ENCODE peak calls at places on chromosomes 7 and 10, in nine cellular contexts. G is BJ, C is K562, L is heart right ventricle, F is IMR-90, O is psoas muscle, E is prostate gland, J is foreskin fibroblast, M is gastrocnemius medialis. Q is an unnamed sample.

GRCh38 chr7:2231992-2232765 is 566 bp downstream of the MAD1L1 start:
- DNase-seq in G (no peak), C (peak), L (no peak), F (no peak), O (no peak), E (no peak), J (no peak), M (no peak), Q (no peak)

GRCh38 chr10:48881937-48882336 is 57.7 kb downstream of the LRRC18 start:
- DNase-seq in G (no peak), C (no peak), L (no peak), F (no peak), O (no peak), E (no peak), J (no peak), M (no peak), Q (no peak)

GRCh38 chr7:116210345-116211005 is at the start of gene TES:
- DNase-seq in G (no peak), C (peak), L (peak), F (peak), O (peak), E (peak), J (no peak), M (no peak), Q (peak)

GRCh38 chr10:77405771-77406241 is 231.8 kb downstream of the KCNMA1 start:
- DNase-seq in G (no peak), C (peak), L (peak), F (peak), O (peak), E (peak), J (peak), M (peak), Q (peak)

GRCh38 chr10:99621454-99622246 is 1.4 kb upstream of the SLC25A28 start:
- DNase-seq in G (no peak), C (no peak), L (no peak), F (no peak), O (no peak), E (no peak), J (no peak), M (no peak), Q (no peak)

GRCh38 chr7:27677912-27678612 is 15.4 kb upstream of the HIBADH start:
- DNase-seq in G (peak), C (peak), L (no peak), F (peak), O (no peak), E (no peak), J (peak), M (no peak), Q (peak)

GRCh38 chr7:2114052-2114451 is 118.7 kb downstream of the MAD1L1 start:
- DNase-seq in G (no peak), C (no peak), L (no peak), F (peak), O (no peak), E (no peak), J (peak), M (no peak), Q (peak)

GRCh38 chr7:114481995-114482394 is 67.4 kb downstream of the FOXP2 start:
- DNase-seq in G (no peak), C (no peak), L (no peak), F (peak), O (no peak), E (no peak), J (peak), M (no peak), Q (peak)

GRCh38 chr10:60359066-60359465 is 30.6 kb downstream of the ANK3 start:
- DNase-seq in G (no peak), C (no peak), L (no peak), F (no peak), O (no peak), E (no peak), J (no peak), M (no peak), Q (no peak)

GRCh38 chr10:21402606-21403083 is 122.8 kb downstream of the SKIDA1 start:
- DNase-seq in G (peak), C (no peak), L (peak), F (peak), O (no peak), E (no peak), J (peak), M (no peak), Q (peak)

GRCh38 chr10:131848296-131848695 is 52.5 kb upstream of the PPP2R2D start:
- DNase-seq in G (no peak), C (no peak), L (no peak), F (no peak), O (no peak), E (no peak), J (no peak), M (no peak), Q (no peak)

GRCh38 chr10:35331894-35332640 is 4.2 kb upstream of the CCNY start:
- DNase-seq in G (peak), C (no peak), L (no peak), F (peak), O (no peak), E (no peak), J (peak), M (peak), Q (peak)

GRCh38 chr10:35643151-35643975 is 1.3 kb upstream of the FZD8 start:
- DNase-seq in G (no peak), C (peak), L (peak), F (peak), O (peak), E (peak), J (peak), M (peak), Q (peak)

GRCh38 chr7:80181411-80181810 is 46.8 kb downstream of the GNAI1 start:
- DNase-seq in G (no peak), C (no peak), L (no peak), F (no peak), O (no peak), E (no peak), J (no peak), M (no peak), Q (no peak)

GRCh38 chr10:125159932-125160855 is at the start of gene CTBP2:
- DNase-seq in G (no peak), C (peak), L (peak), F (no peak), O (peak), E (peak), J (peak), M (peak), Q (peak)

GRCh38 chr7:20835111-20835750 is 48.5 kb upstream of the SP8 start:
- DNase-seq in G (no peak), C (peak), L (no peak), F (no peak), O (no peak), E (no peak), J (no peak), M (no peak), Q (no peak)

GRCh38 chr7:1466524-1467271 is 7.4 kb upstream of the MICALL2 start:
- DNase-seq in G (peak), C (peak), L (peak), F (peak), O (peak), E (peak), J (peak), M (no peak), Q (peak)

GRCh38 chr10:74988787-74989574 is 122.5 kb upstream of the SAMD8 start:
- DNase-seq in G (no peak), C (no peak), L (no peak), F (no peak), O (no peak), E (no peak), J (no peak), M (no peak), Q (no peak)

GRCh38 chr7:22610871-22611757 is 111.1 kb upstream of the STEAP1B start:
- DNase-seq in G (peak), C (no peak), L (no peak), F (peak), O (no peak), E (no peak), J (no peak), M (no peak), Q (no peak)

GRCh38 chr7:158443014-158443687 is 144.5 kb downstream of the PTPRN2 start:
- DNase-seq in G (no peak), C (no peak), L (no peak), F (no peak), O (no peak), E (no peak), J (no peak), M (no peak), Q (no peak)

GRCh38 chr10:86733260-86733671 is 23.2 kb upstream of the BMPR1A start:
- DNase-seq in G (no peak), C (no peak), L (peak), F (peak), O (no peak), E (no peak), J (no peak), M (no peak), Q (peak)

GRCh38 chr7:31443457-31443856 is 70.4 kb upstream of the ITPRID1 start:
- DNase-seq in G (no peak), C (peak), L (no peak), F (peak), O (no peak), E (no peak), J (no peak), M (no peak), Q (peak)

GRCh38 chr10:31000867-31001266 is 30.8 kb downstream of the ZNF438 start:
- DNase-seq in G (no peak), C (no peak), L (no peak), F (no peak), O (no peak), E (no peak), J (no peak), M (no peak), Q (peak)

GRCh38 chr7:43142703-43143102 is 30.3 kb downstream of the HECW1 start:
- DNase-seq in G (no peak), C (no peak), L (no peak), F (no peak), O (no peak), E (no peak), J (no peak), M (no peak), Q (no peak)

GRCh38 chr7:156969972-156970420 is 20.5 kb downstream of the NOM1 start:
- DNase-seq in G (no peak), C (no peak), L (no peak), F (peak), O (no peak), E (peak), J (no peak), M (no peak), Q (peak)

GRCh38 chr7:99141756-99142726 is 1.9 kb downstream of the SMURF1 start:
- DNase-seq in G (no peak), C (peak), L (peak), F (peak), O (peak), E (peak), J (peak), M (peak), Q (peak)

DNA sequence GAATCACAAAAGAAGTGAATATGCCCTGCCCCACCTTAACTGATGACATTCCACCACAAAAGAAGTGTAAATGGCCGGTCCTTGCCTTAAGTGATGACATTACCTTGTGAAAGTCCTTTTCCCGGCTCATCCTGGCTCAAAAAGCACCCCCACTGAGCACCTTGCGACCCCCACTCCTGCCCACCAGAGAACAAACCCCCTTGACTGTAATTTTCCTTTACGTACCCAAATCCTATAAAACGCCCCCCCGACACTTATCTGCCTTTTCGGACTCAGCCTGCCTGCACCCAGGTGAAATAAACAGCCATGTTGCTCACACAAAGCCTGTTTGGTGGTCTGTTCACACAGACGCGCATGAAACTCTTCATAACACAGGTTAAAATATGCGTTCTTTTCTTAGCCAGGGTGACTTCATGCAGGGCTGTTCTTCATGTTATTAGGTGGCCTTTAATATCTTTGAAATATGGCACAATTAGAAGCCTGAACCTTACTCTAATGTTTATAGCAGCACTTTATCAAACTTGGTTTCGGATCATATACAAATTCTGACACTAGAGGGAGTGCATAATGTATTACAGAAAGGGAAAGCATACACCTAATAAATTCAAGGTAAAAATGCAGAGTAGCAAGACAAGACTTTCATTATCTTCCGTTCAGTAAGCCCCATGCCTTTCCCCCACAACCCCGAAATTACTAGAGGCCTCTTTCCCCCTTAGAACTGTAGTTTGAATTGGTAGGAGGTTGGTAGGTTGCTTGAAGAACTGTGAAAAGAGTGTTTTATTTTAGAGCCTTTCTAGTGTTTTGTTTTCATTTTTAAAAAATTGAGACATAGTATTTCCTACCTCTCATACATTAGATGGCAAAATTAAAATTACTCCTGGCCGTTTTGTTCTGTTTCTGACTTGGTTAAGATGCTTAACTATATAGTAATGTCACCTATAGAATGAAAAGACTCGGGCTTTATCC is 117.9 kb downstream of the NPY start:
- DNase-seq in G (no peak), C (peak), L (no peak), F (peak), O (no peak), E (no peak), J (peak), M (no peak), Q (peak)
- H3K4me3 ChIP-seq in G (peak), C (no peak), L (no peak), F (peak), O (peak), E (no peak), J (peak), M (no peak), Q (no peak)

GRCh38 chr10:80453392-80453714 is 757 bp upstream of the TSPAN14 start:
- DNase-seq in G (no peak), C (no peak), L (no peak), F (no peak), O (no peak), E (no peak), J (no peak), M (no peak), Q (no peak)
- TF ChIP-seq CTCF in G (no peak), C (peak), L (no peak), F (no peak), O (no peak), E (no peak), J (no peak), M (no peak), Q (no peak)

DNA sequence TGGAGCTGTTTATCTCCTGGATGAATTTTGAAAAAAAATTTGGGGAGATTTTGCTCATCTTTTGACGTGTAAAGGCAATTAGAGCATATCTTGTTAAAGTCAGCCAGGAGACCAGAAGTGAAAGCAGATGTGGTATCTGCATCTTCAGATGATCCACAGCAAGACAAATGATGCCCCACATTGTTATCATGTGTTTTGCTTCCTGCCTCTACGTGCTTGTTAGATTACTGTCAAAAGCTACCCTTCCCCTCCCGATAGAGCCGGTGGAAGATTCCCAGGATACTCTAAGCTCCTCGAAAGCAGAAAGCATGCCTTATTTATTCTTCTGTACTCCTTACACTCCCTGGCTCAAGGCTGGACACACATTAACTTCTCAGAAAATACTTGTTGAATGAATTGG is 12.9 kb downstream of the COL17A1 start:
- DNase-seq in G (no peak), C (no peak), L (no peak), F (peak), O (no peak), E (no peak), J (no peak), M (no peak), Q (no peak)
- H3K4me3 ChIP-seq in G (no peak), C (no peak), L (no peak), F (no peak), O (no peak), E (no peak), J (no peak), M (no peak), Q (no peak)

DNA sequence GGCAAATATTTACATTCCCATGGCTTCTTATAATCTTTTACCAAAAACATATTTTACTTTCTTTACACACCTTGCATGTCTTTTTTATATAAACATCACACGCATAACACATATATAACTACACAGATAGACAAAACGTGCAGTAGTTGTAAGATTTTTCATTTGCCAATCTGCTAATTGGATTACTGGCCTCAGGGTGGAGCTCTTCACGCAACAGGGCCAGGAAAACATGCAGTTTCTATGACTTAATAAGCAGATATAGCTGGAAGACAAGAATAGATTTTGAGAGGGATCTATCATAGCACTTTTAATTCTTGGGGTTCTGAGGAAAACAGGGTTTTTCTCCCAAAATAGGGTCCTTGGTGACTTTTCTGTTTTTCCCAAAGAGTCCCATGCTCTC is 12.7 kb downstream of the ACADSB start:
- DNase-seq in G (no peak), C (no peak), L (no peak), F (no peak), O (no peak), E (no peak), J (no peak), M (no peak), Q (peak)
- TF ChIP-seq CTCF in G (peak), C (peak), L (no peak), F (peak), O (no peak), E (no peak), J (peak), M (no peak), Q (peak)

GRCh38 chr10:119103687-119104652 is at the start of gene DENND10:
- DNase-seq in G (no peak), C (peak), L (peak), F (peak), O (peak), E (peak), J (peak), M (peak), Q (peak)
- H3K4me3 ChIP-seq in G (peak), C (peak), L (peak), F (peak), O (peak), E (peak), J (peak), M (peak), Q (peak)

GRCh38 chr10:58351616-58352578 is 17.1 kb downstream of the UBE2D1 start:
- DNase-seq in G (no peak), C (no peak), L (no peak), F (no peak), O (no peak), E (no peak), J (no peak), M (no peak), Q (no peak)

GRCh38 chr10:58350023-58350422 is 15.2 kb downstream of the UBE2D1 start:
- DNase-seq in G (no peak), C (no peak), L (no peak), F (no peak), O (no peak), E (no peak), J (no peak), M (no peak), Q (no peak)

GRCh38 chr10:58348571-58349033 is 13.8 kb downstream of the UBE2D1 start:
- DNase-seq in G (no peak), C (no peak), L (no peak), F (no peak), O (no peak), E (no peak), J (no peak), M (no peak), Q (no peak)

GRCh38 chr10:58352956-58353610 is 18.3 kb downstream of the UBE2D1 start:
- DNase-seq in G (no peak), C (no peak), L (no peak), F (peak), O (no peak), E (no peak), J (no peak), M (no peak), Q (no peak)

GRCh38 chr10:58350619-58351323 is 16.0 kb downstream of the UBE2D1 start:
- DNase-seq in G (no peak), C (no peak), L (no peak), F (peak), O (no peak), E (no peak), J (no peak), M (no peak), Q (no peak)
- TF ChIP-seq CTCF in G (no peak), C (no peak), L (no peak), F (no peak), O (no peak), E (no peak), J (no peak), M (no peak), Q (no peak)

GRCh38 chr7:143458263-143458662 is 15.0 kb downstream of the TAS2R60 start:
- DNase-seq in G (peak), C (no peak), L (no peak), F (peak), O (no peak), E (no peak), J (peak), M (no peak), Q (no peak)
- H3K4me3 ChIP-seq in G (no peak), C (no peak), L (no peak), F (no peak), O (no peak), E (no peak), J (no peak), M (no peak), Q (no peak)

GRCh38 chr7:93006480-93007095 is 111.2 kb downstream of the SAMD9 start:
- DNase-seq in G (no peak), C (no peak), L (no peak), F (no peak), O (no peak), E (no peak), J (no peak), M (no peak), Q (peak)

DNA sequence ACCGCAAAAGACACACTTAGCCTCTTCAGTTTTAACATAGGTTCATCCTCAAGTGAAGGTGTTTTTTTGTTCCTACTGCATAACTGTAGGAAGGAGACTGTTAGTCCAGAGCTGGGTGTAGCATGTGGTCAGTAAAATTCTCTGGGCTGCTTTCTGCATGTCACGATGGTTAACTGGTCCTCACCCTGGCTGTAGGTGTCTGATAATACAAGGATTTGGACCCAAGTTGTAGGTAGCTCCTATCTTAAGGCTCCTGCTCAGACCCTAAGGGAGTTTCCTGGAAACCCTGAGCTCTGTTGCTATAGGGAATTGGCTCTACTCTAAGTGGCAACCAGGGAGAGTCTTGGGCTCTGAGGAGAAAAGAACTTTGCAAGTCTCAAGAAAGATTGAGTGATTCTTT is 112.9 kb downstream of the SAMD9 start:
- DNase-seq in G (no peak), C (no peak), L (no peak), F (no peak), O (no peak), E (no peak), J (no peak), M (no peak), Q (no peak)
- TF ChIP-seq CTCF in G (no peak), C (no peak), L (no peak), F (no peak), O (no peak), E (no peak), J (no peak), M (no peak), Q (no peak)

GRCh38 chr7:151877911-151878835 is 1.3 kb upstream of the PRKAG2 start:
- DNase-seq in G (no peak), C (no peak), L (no peak), F (no peak), O (no peak), E (no peak), J (no peak), M (no peak), Q (no peak)
- H3K4me3 ChIP-seq in G (no peak), C (no peak), L (peak), F (no peak), O (peak), E (peak), J (no peak), M (peak), Q (no peak)

Q was measured in cardiac fibroblast.